ENCODE peak calls at places on chromosomes 7 and 10, in seven cellular contexts. X, A, M, P, B, S and H are unnamed samples.

GRCh38 chr7:114931656-114932011 is 9.7 kb downstream of the MDFIC start:
- DNase-seq in B (peak; percentile 3), P (no peak), A (peak; percentile 63), X (no peak), S (no peak), M (no peak), H (no peak)

GRCh38 chr10:124527996-124528395 is 66.4 kb downstream of the LHPP start:
- DNase-seq in X (no peak), P (no peak), B (no peak), A (no peak), S (no peak), M (no peak), H (no peak)

GRCh38 chr10:14325325-14325955 is 5.3 kb downstream of the FRMD4A start:
- DNase-seq in S (no peak), M (no peak), B (peak; percentile 11), P (no peak), A (peak; percentile 60), X (peak; percentile 10), H (no peak)

GRCh38 chr10:128103229-128103714 is 23.0 kb downstream of the MKI67 start:
- DNase-seq in X (no peak), P (no peak), S (no peak), B (no peak), M (no peak), A (no peak), H (no peak)

GRCh38 chr10:7471720-7472367 is 61.0 kb upstream of the SFMBT2 start:
- DNase-seq in A (no peak), S (peak; percentile 9), B (no peak), P (no peak), M (peak; percentile 29), X (no peak), H (no peak)

GRCh38 chr7:157481389-157481788 is 144.6 kb downstream of the DNAJB6 start:
- DNase-seq in P (no peak), M (no peak), B (no peak), X (no peak), S (no peak), A (no peak), H (no peak)

GRCh38 chr10:110344622-110345021 is 39.9 kb upstream of the SMNDC1 start:
- DNase-seq in M (peak; percentile 51), S (peak; percentile 1), B (no peak), P (no peak), A (no peak), X (no peak), H (no peak)

GRCh38 chr10:35216303-35216905 is 89.8 kb downstream of the CREM start:
- DNase-seq in M (peak; percentile 37), B (no peak), P (no peak), S (no peak), A (peak; percentile 29), X (peak; percentile 54), H (no peak)

GRCh38 chr7:105896407-105896842 is 20.0 kb upstream of the ATXN7L1 start:
- DNase-seq in X (no peak), A (no peak), P (peak; percentile 99), B (no peak), M (peak; percentile 94), S (peak; percentile 90), H (peak; percentile 70)

GRCh38 chr10:29257784-29258135 is 31.1 kb upstream of the LYZL1 start:
- DNase-seq in B (no peak), M (no peak), X (no peak), S (no peak), A (no peak), P (no peak), H (no peak)

GRCh38 chr7:100949931-100950443 is 653 bp downstream of the MUC3A start:
- DNase-seq in M (no peak), B (no peak), X (no peak), A (no peak), S (no peak), P (no peak), H (no peak)

GRCh38 chr7:41333506-41333905 is 369.4 kb downstream of the INHBA start:
- DNase-seq in S (no peak), P (no peak), M (no peak), A (no peak), X (peak; percentile 44), B (no peak), H (no peak)

GRCh38 chr7:129530881-129531391 is 28.6 kb downstream of the SMKR1 start:
- DNase-seq in X (peak; percentile 35), P (no peak), M (no peak), B (no peak), A (peak; percentile 57), S (no peak), H (no peak)

GRCh38 chr7:91411062-91411461 is 146.8 kb downstream of the FZD1 start:
- DNase-seq in B (no peak), A (no peak), M (no peak), S (no peak), P (no peak), X (no peak), H (no peak)

GRCh38 chr7:151744051-151744580 is 132.8 kb downstream of the PRKAG2 start:
- DNase-seq in A (no peak), M (no peak), P (no peak), S (no peak), B (no peak), X (no peak), H (no peak)

GRCh38 chr10:133241501-133242205 is 4.0 kb downstream of the VENTX start:
- DNase-seq in M (no peak), P (no peak), S (peak; percentile 6), A (no peak), B (no peak), X (no peak), H (no peak)

GRCh38 chr7:117385340-117386124 is 41.8 kb downstream of the ASZ1 start:
- DNase-seq in S (peak; percentile 32), A (no peak), M (no peak), B (no peak), P (no peak), X (peak; percentile 50), H (no peak)

GRCh38 chr10:103929396-103929921 is 11.5 kb upstream of the STN1 start:
- DNase-seq in B (no peak), X (peak; percentile 31), A (no peak), P (no peak), M (no peak), S (no peak), H (no peak)

GRCh38 chr10:119780879-119781480 is 55.1 kb downstream of the INPP5F start:
- DNase-seq in S (no peak), P (no peak), B (no peak), A (no peak), X (no peak), M (no peak), H (no peak)

GRCh38 chr10:7484456-7485266 is 73.8 kb upstream of the SFMBT2 start:
- DNase-seq in M (no peak), P (no peak), X (no peak), A (peak; percentile 38), B (peak; percentile 44), S (no peak), H (no peak)

GRCh38 chr10:130215076-130215917 is 79.1 kb downstream of the GLRX3 start:
- DNase-seq in B (no peak), S (peak; percentile 67), P (peak; percentile 25), A (no peak), X (no peak), M (no peak), H (no peak)

GRCh38 chr7:100257017-100257416 is 37.3 kb downstream of the PVRIG start:
- DNase-seq in S (no peak), B (no peak), M (no peak), X (no peak), A (no peak), P (no peak), H (no peak)

GRCh38 chr10:73110345-73110849 is at the start of gene NUDT13:
- DNase-seq in M (no peak), A (peak; percentile 52), S (peak; percentile 35), B (peak; percentile 40), P (no peak), X (peak; percentile 80), H (peak; percentile 50)

GRCh38 chr7:5143106-5143505 is 46.9 kb upstream of the WIPI2 start:
- DNase-seq in M (no peak), B (peak; percentile 38), A (peak; percentile 27), X (no peak), S (no peak), P (no peak), H (no peak)